ENCODE peak calls at places on chromosomes 13 and 19, in six cellular contexts. G, C, O, S, Y and R are unnamed samples.
A peak's percentile ranks its signal among the peaks of the same experiment; 100 is the strongest.

GRCh38 chr19:3976495-3977241 is 5.8 kb upstream of the DAPK3 start:
- DNase-seq in G (no peak), C (no peak), O (peak; percentile 34), S (no peak), Y (peak; percentile 80), R (no peak)

GRCh38 chr13:40958655-40959054 is 60.5 kb downstream of the ELF1 start:
- DNase-seq in G (no peak), C (no peak), O (no peak), S (no peak), Y (no peak), R (no peak)

GRCh38 chr19:2575734-2576481 is 100.0 kb downstream of the GADD45B start:
- DNase-seq in G (peak; percentile 95), C (peak; percentile 66), O (peak; percentile 79), S (no peak), Y (peak; percentile 88), R (peak; percentile 95)

GRCh38 chr13:113187263-113187669 is 21.2 kb downstream of the PCID2 start:
- DNase-seq in G (peak; percentile 92), C (peak; percentile 72), O (no peak), S (peak; percentile 94), Y (no peak), R (no peak)

GRCh38 chr19:40754611-40755247 is 3.7 kb downstream of the SNRPA start:
- DNase-seq in G (no peak), C (peak; percentile 60), O (no peak), S (no peak), Y (no peak), R (no peak)

GRCh38 chr19:53086949-53087348 is 16.3 kb downstream of the ZNF160 start:
- DNase-seq in G (no peak), C (no peak), O (no peak), S (no peak), Y (no peak), R (no peak)

GRCh38 chr13:63731896-63732295 is 2316.2 kb upstream of the PCDH20 start:
- DNase-seq in G (no peak), C (peak; percentile 39), O (no peak), S (no peak), Y (no peak), R (no peak)

GRCh38 chr19:13908674-13909073 is 2.7 kb downstream of the CC2D1A start:
- DNase-seq in G (no peak), C (no peak), O (no peak), S (no peak), Y (no peak), R (no peak)

GRCh38 chr13:24216176-24216575 is 55.7 kb downstream of the SPATA13 start:
- DNase-seq in G (no peak), C (no peak), O (no peak), S (no peak), Y (no peak), R (no peak)

GRCh38 chr13:40600145-40600751 is 66.2 kb downstream of the FOXO1 start:
- DNase-seq in G (no peak), C (no peak), O (no peak), S (no peak), Y (no peak), R (peak; percentile 29)

GRCh38 chr13:98476538-98476966 is 100.4 kb downstream of the STK24 start:
- DNase-seq in G (no peak), C (peak; percentile 66), O (no peak), S (no peak), Y (no peak), R (no peak)

GRCh38 chr19:16814526-16815100 is 14.6 kb upstream of the SIN3B start:
- DNase-seq in G (no peak), C (no peak), O (no peak), S (no peak), Y (no peak), R (no peak)

GRCh38 chr19:42658148-42658547 is 63.4 kb upstream of the CEACAM8 start:
- DNase-seq in G (no peak), C (no peak), O (no peak), S (no peak), Y (no peak), R (no peak)

GRCh38 chr19:3547301-3547731 is 8.3 kb downstream of the TEKTIP1 start:
- DNase-seq in G (no peak), C (no peak), O (peak; percentile 26), S (no peak), Y (peak; percentile 67), R (no peak)

GRCh38 chr13:76600086-76600485 is 286.1 kb downstream of the KCTD12 start:
- DNase-seq in G (no peak), C (no peak), O (no peak), S (no peak), Y (no peak), R (no peak)

GRCh38 chr19:4373601-4374441 is 26.5 kb downstream of the SH3GL1 start:
- DNase-seq in G (peak; percentile 89), C (no peak), O (no peak), S (no peak), Y (peak; percentile 77), R (no peak)

GRCh38 chr13:34951528-34951927 is 9.5 kb downstream of the NBEA start:
- DNase-seq in G (no peak), C (no peak), O (no peak), S (no peak), Y (no peak), R (no peak)

GRCh38 chr19:27742041-27742440 is 1470.9 kb downstream of the UQCRFS1 start:
- DNase-seq in G (peak; percentile 4), C (no peak), O (no peak), S (no peak), Y (no peak), R (no peak)

GRCh38 chr19:44745386-44745831 is 3.1 kb upstream of the BCL3 start:
- DNase-seq in G (peak; percentile 87), C (peak; percentile 57), O (peak; percentile 77), S (peak; percentile 80), Y (peak; percentile 56), R (peak; percentile 95)

GRCh38 chr13:104872153-104872552 is 1663.3 kb downstream of the EFNB2 start:
- DNase-seq in G (no peak), C (no peak), O (no peak), S (no peak), Y (no peak), R (no peak)

GRCh38 chr13:99985243-99985874 is 3.8 kb downstream of the ZIC2 start:
- DNase-seq in G (no peak), C (no peak), O (no peak), S (no peak), Y (peak; percentile 78), R (peak; percentile 42)

GRCh38 chr13:95896302-95896701 is 156.9 kb downstream of the UGGT2 start:
- DNase-seq in G (no peak), C (no peak), O (no peak), S (no peak), Y (no peak), R (no peak)

GRCh38 chr19:48558018-48558684 is 6.2 kb downstream of the SULT2B1 start:
- DNase-seq in G (no peak), C (peak; percentile 80), O (no peak), S (peak; percentile 96), Y (no peak), R (no peak)

GRCh38 chr13:57787058-57787791 is 155.7 kb downstream of the PCDH17 start:
- DNase-seq in G (no peak), C (no peak), O (no peak), S (no peak), Y (no peak), R (no peak)

GRCh38 chr13:75357576-75358295 is 124.2 kb downstream of the TBC1D4 start:
- DNase-seq in G (no peak), C (no peak), O (peak; percentile 36), S (peak; percentile 47), Y (no peak), R (no peak)

DNA sequence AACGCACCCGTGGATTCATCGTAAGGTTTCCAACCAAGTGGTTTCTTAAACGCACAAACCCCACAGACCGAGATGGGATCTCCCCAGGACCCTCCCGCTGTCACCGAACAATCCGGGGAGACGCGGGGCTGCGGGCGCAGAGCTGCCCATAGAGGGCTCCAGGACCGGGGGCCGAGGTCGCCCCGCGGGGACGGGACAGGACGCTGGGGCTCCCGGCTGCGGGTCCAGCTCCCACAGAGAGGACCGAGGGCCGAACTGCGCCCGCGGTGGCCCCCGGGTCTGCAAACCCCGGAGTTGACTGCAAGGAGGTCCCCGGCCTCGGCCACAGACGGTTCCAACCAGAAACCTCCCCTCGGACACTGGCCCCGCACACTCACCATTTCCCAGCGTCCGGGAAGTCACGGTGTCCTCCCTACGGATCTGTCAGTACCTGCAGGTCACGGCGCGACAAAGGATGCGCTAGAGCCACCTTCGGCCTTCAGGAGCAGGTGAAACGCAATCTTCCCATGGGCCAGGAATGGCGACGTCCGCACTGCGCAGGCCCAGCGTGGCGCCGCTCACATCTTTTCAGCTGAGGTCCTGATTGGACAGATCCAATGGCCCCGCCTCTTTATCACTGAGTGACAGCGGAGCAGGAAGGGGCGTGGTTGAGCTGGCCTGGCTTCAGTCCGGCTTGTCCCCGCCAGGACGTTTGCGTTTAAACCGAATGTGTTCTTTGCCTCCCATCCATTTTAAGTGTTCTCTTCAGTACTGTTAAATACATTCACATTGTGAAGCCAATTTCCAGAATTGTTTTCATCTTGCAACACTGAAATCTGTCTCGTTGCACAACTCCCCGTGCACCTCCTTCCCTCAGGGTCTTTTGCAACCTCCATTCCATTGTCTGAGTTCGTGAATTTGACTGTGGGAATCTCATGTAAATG is at the start of gene ZNF14:
- DNase-seq in G (peak; percentile 95), C (peak; percentile 95), O (peak; percentile 95), S (peak; percentile 93), Y (peak; percentile 96), R (peak; percentile 98)
- TF ChIP-seq EP300 in G (no peak), C (no peak), O (no peak), S (no peak), Y (no peak), R (no peak)

GRCh38 chr19:11505504-11506100 is at the start of gene ZNF653:
- DNase-seq in G (peak; percentile 97), C (peak; percentile 94), O (peak; percentile 95), S (peak; percentile 95), Y (peak; percentile 98), R (peak; percentile 98)
- TF ChIP-seq EP300 in G (no peak), C (no peak), O (no peak), S (no peak), Y (no peak), R (no peak)

GRCh38 chr19:1107655-1108261 is 4.0 kb downstream of the GPX4 start:
- DNase-seq in G (no peak), C (no peak), O (no peak), S (no peak), Y (peak; percentile 82), R (no peak)
- TF ChIP-seq EP300 in G (no peak), C (no peak), O (no peak), S (no peak), Y (no peak), R (no peak)

DNA sequence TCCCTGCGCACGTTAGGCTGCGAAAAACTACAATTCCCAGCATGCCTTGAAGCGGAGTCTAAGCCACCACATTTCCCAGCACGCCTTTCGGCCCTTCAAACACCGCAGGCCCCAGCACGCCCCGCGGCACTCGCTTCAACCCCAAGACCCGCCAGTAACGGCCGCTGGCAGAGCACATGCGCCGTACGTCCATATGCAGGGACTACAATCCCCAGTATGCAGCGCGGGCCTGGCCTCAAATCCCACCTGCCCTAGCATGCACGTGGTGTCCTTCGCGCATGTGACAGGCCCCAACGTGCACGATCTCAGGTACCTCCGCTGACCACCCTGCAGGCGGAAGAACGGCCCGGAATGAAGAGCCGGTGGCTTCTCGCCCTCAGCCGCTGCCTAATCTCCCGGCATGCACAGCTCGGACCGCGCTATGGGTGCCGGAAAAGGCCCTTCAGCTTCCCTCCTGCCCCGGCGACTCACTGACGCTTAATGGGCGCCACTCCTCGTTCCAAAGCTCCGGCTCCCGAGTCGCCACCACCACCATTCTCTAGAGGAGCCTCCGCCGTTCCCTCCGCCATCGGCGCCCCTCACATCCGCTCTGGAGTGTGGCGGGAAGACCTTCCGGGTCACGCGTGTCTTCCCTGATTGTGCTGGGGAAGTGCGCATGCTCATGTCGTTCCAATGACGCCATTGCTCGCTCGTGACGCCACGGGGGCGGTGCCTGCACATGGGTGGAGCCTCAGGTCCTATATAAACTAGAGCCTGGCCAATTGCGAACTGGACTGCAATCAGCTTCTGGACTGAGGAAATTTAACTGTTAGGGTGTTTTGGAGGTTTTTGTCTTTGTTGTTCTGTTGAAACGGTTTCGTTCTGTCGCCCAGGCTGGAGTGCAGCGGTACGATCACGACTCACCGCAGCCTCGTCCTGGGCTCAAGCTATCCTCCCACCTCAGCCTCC is at the start of gene DUS3L:
- DNase-seq in G (peak; percentile 98), C (peak; percentile 98), O (peak; percentile 97), S (peak; percentile 88), Y (peak; percentile 98), R (peak; percentile 99)
- TF ChIP-seq EP300 in G (no peak), C (no peak), O (peak; percentile 57), S (no peak), Y (peak; percentile 4), R (peak; percentile 59)